ENCODE peak calls at places on chromosomes 5 and 9, in seven cellular contexts. F is K562, O is GM12878, Y is HCT116, I is SK-N-SH, P is H1, C is HepG2. T is an unnamed sample.

GRCh38 chr9:119088002-119088401 is 281.2 kb downstream of the BRINP1 start:
- DNase-seq in Y (no peak), I (no peak), P (no peak), F (no peak), C (no peak), O (no peak), T (no peak)

GRCh38 chr5:73121109-73121443 is 701 bp downstream of the TMEM171 start:
- DNase-seq in I (no peak), F (no peak), Y (no peak), P (no peak), O (no peak), C (no peak), T (no peak)

GRCh38 chr9:112380102-112380581 is at the start of gene HSDL2:
- DNase-seq in C (no peak), O (no peak), P (no peak), Y (no peak), F (peak), I (no peak), T (no peak)

GRCh38 chr9:132671620-132672412 is 1.6 kb downstream of the GTF3C4 start:
- DNase-seq in P (no peak), Y (no peak), I (no peak), C (no peak), O (no peak), F (no peak), T (no peak)

GRCh38 chr9:134253596-134254205 is 72.6 kb upstream of the RXRA start:
- DNase-seq in Y (no peak), P (no peak), C (no peak), F (no peak), I (no peak), O (no peak), T (no peak)

GRCh38 chr5:175590471-175590881 is 67.4 kb upstream of the HRH2 start:
- DNase-seq in F (no peak), Y (no peak), P (no peak), O (no peak), I (no peak), C (no peak), T (no peak)

GRCh38 chr9:92294297-92294676 is 790 bp upstream of the IARS1 start:
- DNase-seq in C (peak), O (no peak), I (peak), P (no peak), F (peak), Y (no peak), T (peak)

GRCh38 chr9:105842023-105842644 is 147.8 kb downstream of the TMEM38B start:
- DNase-seq in Y (peak), C (peak), I (peak), P (no peak), O (peak), F (peak), T (no peak)

GRCh38 chr5:143923634-143924265 is 111.8 kb downstream of the HMHB1 start:
- DNase-seq in F (no peak), O (no peak), Y (no peak), I (no peak), P (no peak), C (no peak), T (no peak)

GRCh38 chr5:129963359-129963758 is 59.1 kb downstream of the CHSY3 start:
- DNase-seq in I (no peak), Y (no peak), F (no peak), O (no peak), C (no peak), P (no peak), T (no peak)

GRCh38 chr5:125026900-125027731 is 280.7 kb upstream of the ZNF608 start:
- DNase-seq in I (no peak), O (no peak), C (no peak), P (no peak), F (no peak), Y (no peak), T (peak)

GRCh38 chr9:124621371-124622328 is 114.5 kb upstream of the NR5A1 start:
- DNase-seq in P (no peak), F (no peak), I (no peak), Y (no peak), C (no peak), O (peak), T (peak)

GRCh38 chr5:81638471-81638870 is 112.4 kb downstream of the SSBP2 start:
- DNase-seq in O (no peak), F (no peak), C (no peak), P (no peak), Y (no peak), I (no peak), T (no peak)

GRCh38 chr5:112635771-112636170 is 101.9 kb upstream of the APC start:
- DNase-seq in F (no peak), I (no peak), O (no peak), C (no peak), Y (no peak), P (no peak), T (no peak)

GRCh38 chr5:112634796-112635195 is 102.9 kb upstream of the APC start:
- DNase-seq in I (no peak), C (no peak), O (no peak), Y (no peak), P (no peak), F (no peak), T (no peak)

GRCh38 chr5:112635276-112635675 is 102.4 kb upstream of the APC start:
- DNase-seq in O (no peak), C (no peak), I (no peak), P (no peak), F (no peak), Y (no peak), T (no peak)

GRCh38 chr5:112636288-112636731 is 101.4 kb upstream of the APC start:
- DNase-seq in I (no peak), F (no peak), C (no peak), O (no peak), Y (no peak), P (no peak), T (no peak)

DNA sequence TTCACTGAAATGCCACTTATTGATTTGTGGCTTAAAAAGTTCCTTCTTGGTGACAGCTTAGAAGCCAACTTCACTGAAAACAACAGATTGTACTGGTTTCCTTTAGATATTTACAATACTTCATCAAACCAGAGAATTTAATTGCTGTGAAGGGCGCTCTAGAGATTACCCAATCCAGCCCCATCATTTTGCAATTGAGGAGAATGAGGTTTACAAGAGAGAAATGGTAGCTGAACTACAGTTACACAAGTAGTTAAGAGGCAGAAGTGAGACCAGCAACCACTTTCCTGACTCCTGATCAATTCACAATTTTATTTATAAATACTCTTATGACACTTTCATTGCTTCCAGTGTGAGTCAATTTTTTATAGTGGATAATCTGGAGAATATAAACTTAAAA is 103.5 kb upstream of the APC start:
- DNase-seq in I (no peak), F (no peak), C (no peak), O (no peak), Y (no peak), P (no peak), T (no peak)
- TF ChIP-seq JUND in I (no peak), F (no peak), C (no peak), O (no peak), Y (no peak), P (no peak), T (no peak)

GRCh38 chr9:83934569-83935275 is 13.5 kb upstream of the KIF27 start:
- DNase-seq in P (no peak), I (no peak), Y (no peak), C (no peak), O (no peak), F (no peak), T (no peak)

GRCh38 chr9:83932851-83933250 is 11.6 kb upstream of the KIF27 start:
- DNase-seq in O (no peak), I (no peak), C (no peak), P (no peak), Y (no peak), F (no peak), T (no peak)

GRCh38 chr9:83936523-83936922 is 15.3 kb upstream of the KIF27 start:
- DNase-seq in Y (no peak), I (no peak), P (peak), C (no peak), O (no peak), F (no peak), T (no peak)

GRCh38 chr9:83933804-83934203 is 12.6 kb upstream of the KIF27 start:
- DNase-seq in I (no peak), C (no peak), O (no peak), Y (no peak), F (no peak), P (no peak), T (no peak)

DNA sequence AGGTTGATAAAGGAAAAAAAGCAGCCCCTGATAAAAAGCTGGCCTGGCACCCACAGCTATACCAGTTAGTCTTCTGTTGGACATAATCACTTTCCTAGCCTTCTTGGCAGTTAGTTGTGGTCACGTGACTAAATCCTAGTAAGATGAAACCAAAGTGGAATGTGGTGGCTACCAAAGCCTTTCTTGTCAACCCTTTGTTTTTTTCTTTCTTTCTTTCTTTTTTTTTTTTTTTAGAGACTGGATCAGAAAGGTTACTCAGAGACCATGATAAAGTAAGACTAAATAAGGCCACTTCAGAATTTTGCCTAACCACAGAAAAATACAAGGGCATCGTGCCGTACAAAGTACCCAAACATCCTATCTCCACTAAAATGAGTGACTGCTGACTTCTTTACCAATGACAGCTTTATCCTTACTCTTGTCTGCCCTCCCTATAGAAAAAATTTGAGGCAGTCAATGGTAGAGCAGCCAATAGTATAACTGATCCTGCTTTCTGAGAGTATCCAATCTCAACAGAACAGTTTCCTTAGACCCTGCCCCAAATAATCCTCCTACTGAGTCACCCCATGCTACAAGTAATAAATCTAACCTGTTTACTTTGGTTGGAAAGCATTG is 14.2 kb upstream of the KIF27 start:
- DNase-seq in Y (no peak), P (no peak), F (no peak), I (no peak), O (no peak), C (no peak), T (peak)
- TF ChIP-seq JUND in Y (no peak), P (no peak), F (no peak), I (peak), O (no peak), C (no peak), T (no peak)

GRCh38 chr5:137752873-137753226 is 1.3 kb downstream of the HNRNPA0 start:
- DNase-seq in O (no peak), I (no peak), C (peak), Y (no peak), F (peak), P (peak), T (no peak)
- TF ChIP-seq JUND in O (no peak), I (no peak), C (no peak), Y (no peak), F (no peak), P (no peak), T (no peak)

GRCh38 chr9:68739631-68740174 is 34.7 kb downstream of the PIP5K1B start:
- DNase-seq in C (peak), F (no peak), O (no peak), Y (no peak), P (no peak), I (no peak), T (no peak)
- TF ChIP-seq JUND in C (no peak), F (no peak), O (no peak), Y (no peak), P (no peak), I (no peak), T (no peak)

GRCh38 chr9:14741369-14741768 is 18.8 kb upstream of the CER1 start:
- DNase-seq in Y (no peak), C (no peak), P (no peak), F (no peak), O (no peak), I (no peak), T (no peak)
- TF ChIP-seq JUND in Y (no peak), C (no peak), P (no peak), F (no peak), O (no peak), I (no peak), T (no peak)

T was measured in T47D.